ENCODE peak calls at places on chromosomes 5 and 9, in five cellular contexts. V, W, Y, C and J are unnamed samples.

GRCh38 chr9:123753669-123754307 is 176.1 kb downstream of the DENND1A start:
- DNase-seq in Y (peak; percentile 21), V (peak; percentile 55), W (no peak), C (no peak), J (no peak)

GRCh38 chr5:138869763-138870500 is 5.2 kb downstream of the LRRTM2 start:
- DNase-seq in V (no peak), Y (no peak), W (no peak), C (no peak), J (no peak)

GRCh38 chr9:113131689-113132151 is 19.1 kb upstream of the SLC31A2 start:
- DNase-seq in W (peak; percentile 14), V (no peak), Y (peak; percentile 76), C (no peak), J (no peak)

GRCh38 chr9:118575341-118576070 is 793.7 kb downstream of the BRINP1 start:
- DNase-seq in W (no peak), C (no peak), V (no peak), Y (no peak), J (no peak)

GRCh38 chr9:134365791-134366222 is 39.6 kb downstream of the RXRA start:
- DNase-seq in V (no peak), Y (no peak), W (no peak), C (no peak), J (no peak)

GRCh38 chr5:170542691-170543275 is 39.0 kb downstream of the KCNIP1 start:
- DNase-seq in C (no peak), W (no peak), Y (no peak), V (no peak), J (no peak)

GRCh38 chr5:96934695-96935555 is 955 bp upstream of the LNPEP start:
- DNase-seq in Y (peak; percentile 97), W (peak; percentile 97), V (peak; percentile 99), C (peak; percentile 80), J (peak; percentile 91)

GRCh38 chr5:93294996-93295395 is 286.0 kb downstream of the NR2F1-AS1 start:
- DNase-seq in C (no peak), V (no peak), W (no peak), Y (no peak), J (no peak)

GRCh38 chr9:33159058-33159759 is 7.9 kb downstream of the B4GALT1 start:
- DNase-seq in Y (peak; percentile 65), V (peak; percentile 60), C (no peak), W (peak; percentile 68), J (no peak)

GRCh38 chr5:163407034-163407652 is 30.3 kb upstream of the CCNG1 start:
- DNase-seq in C (peak; percentile 4), V (peak; percentile 70), Y (peak; percentile 91), W (peak; percentile 3), J (peak; percentile 31)

GRCh38 chr5:95600557-95600956 is 19.3 kb upstream of the GPR150 start:
- DNase-seq in Y (no peak), W (no peak), C (no peak), V (no peak), J (no peak)

GRCh38 chr5:25754895-25755294 is 1110.1 kb upstream of the CDH10 start:
- DNase-seq in W (peak; percentile 46), Y (no peak), C (no peak), V (peak; percentile 1), J (no peak)

GRCh38 chr9:99491408-99492259 is 269.6 kb downstream of the SEC61B start:
- DNase-seq in Y (peak; percentile 7), V (peak; percentile 64), C (no peak), W (no peak), J (no peak)

GRCh38 chr9:128192601-128193371 is 1.4 kb upstream of the CIZ1 start:
- DNase-seq in V (peak; percentile 75), W (no peak), C (peak; percentile 69), Y (peak; percentile 61), J (peak; percentile 21)

GRCh38 chr5:132466453-132467291 is 23.9 kb downstream of the IRF1 start:
- DNase-seq in Y (peak; percentile 97), W (peak; percentile 84), V (peak; percentile 97), C (no peak), J (peak; percentile 90)

GRCh38 chr5:51388488-51389325 is 5.5 kb downstream of the ISL1 start:
- DNase-seq in V (no peak), W (no peak), C (no peak), Y (no peak), J (no peak)
- H3K4me3 ChIP-seq in V (no peak overlapping the region), W (no peak overlapping the region), C (no peak overlapping the region), Y (no peak overlapping the region), J (no peak overlapping the region)

GRCh38 chr5:157248771-157249475 is 17.0 kb upstream of the CYFIP2 start:
- DNase-seq in W (no peak), V (no peak), Y (no peak), C (no peak), J (no peak)

GRCh38 chr5:157252741-157253465 is 13.0 kb upstream of the CYFIP2 start:
- DNase-seq in Y (peak; percentile 80), C (peak; percentile 10), V (peak; percentile 87), W (peak; percentile 77), J (no peak)

GRCh38 chr5:157258450-157258849 is 7.5 kb upstream of the CYFIP2 start:
- DNase-seq in Y (no peak), V (no peak), C (no peak), W (no peak), J (no peak)

DNA sequence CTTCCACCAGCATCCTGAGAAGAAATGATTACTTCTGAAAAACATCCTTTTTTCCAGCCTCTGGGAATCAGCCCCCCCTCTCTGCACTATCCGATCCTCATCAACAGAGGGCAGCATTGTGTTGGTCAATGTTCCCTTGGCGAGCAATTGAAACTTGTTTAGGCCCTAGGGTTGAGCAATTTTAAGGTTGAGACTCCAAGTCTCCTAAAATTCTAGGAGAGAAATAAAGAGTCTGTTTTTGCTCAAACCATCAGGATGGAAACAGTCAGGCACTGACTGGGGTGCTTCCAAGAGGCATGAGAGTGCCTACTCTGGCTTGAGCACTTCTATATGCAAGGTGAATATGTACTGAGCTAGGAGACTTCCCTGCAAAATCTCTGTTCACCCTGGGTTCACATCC is 12.4 kb upstream of the CYFIP2 start:
- DNase-seq in V (peak; percentile 49), C (peak; percentile 21), W (peak; percentile 71), Y (peak; percentile 53), J (no peak)
- TF ChIP-seq CTCF in V (peak; percentile 85), C (peak; percentile 95), W (peak; percentile 99), Y (peak; percentile 95), J (peak; percentile 89)

GRCh38 chr9:137604345-137605145 is 941 bp upstream of the ARRDC1 start:
- DNase-seq in W (no peak), Y (no peak), C (no peak), V (no peak), J (no peak)
- H3K4me3 ChIP-seq in W (peak overlapping the region; percentile 59), Y (no peak overlapping the region), C (peak overlapping the region; percentile 58), V (peak overlapping the region; percentile 51), J (peak overlapping the region; percentile 29)

GRCh38 chr9:842918-843468 is 1.5 kb downstream of the DMRT1 start:
- DNase-seq in V (no peak), C (no peak), W (no peak), Y (no peak), J (no peak)
- TF ChIP-seq CTCF in V (no peak), C (no peak), W (no peak), Y (no peak), J (no peak)

GRCh38 chr5:415928-416635 is 26.9 kb upstream of the EXOC3 start:
- DNase-seq in V (no peak), W (no peak), C (no peak), Y (no peak), J (no peak)
- H3K4me3 ChIP-seq in V (no peak overlapping the region), W (no peak overlapping the region), C (no peak overlapping the region), Y (no peak overlapping the region), J (no peak overlapping the region)

DNA sequence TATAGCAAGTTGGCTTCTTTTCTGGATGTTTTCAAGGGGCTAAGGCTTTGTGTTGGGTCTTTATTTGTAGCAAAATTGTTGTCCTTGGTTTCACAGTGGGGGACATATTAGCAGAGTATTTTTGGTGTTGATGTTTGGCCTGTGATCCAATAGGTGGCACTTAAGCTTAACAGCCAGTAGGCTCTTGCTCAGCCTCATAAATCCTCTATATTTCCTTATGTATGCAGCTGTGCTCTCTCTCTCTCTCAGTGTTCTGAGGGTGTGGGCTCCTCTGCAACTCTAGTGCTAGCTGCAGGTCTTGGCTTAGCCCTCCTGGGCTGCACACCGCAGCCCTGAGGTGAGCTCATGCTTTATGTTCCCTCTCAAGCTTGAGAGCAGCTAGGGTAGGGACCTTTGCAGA is 195.0 kb upstream of the GHR start:
- DNase-seq in C (no peak), W (no peak), V (no peak), Y (no peak), J (no peak)
- TF ChIP-seq CTCF in C (no peak), W (no peak), V (no peak), Y (no peak), J (no peak)